ENCODE peak calls at places on chromosomes 13 and 19, in eight cellular contexts. One of them, this sample, is unnamed.

GRCh38 chr19:49056101-49056901 is 1.2 kb downstream of the CGB7 start:
- DNase-seq in retina: peak
- DNase-seq in GOT3: no peak
- DNase-seq in stimulated activated CD4-positive, alpha-beta T cell treated with anti-CD3 and anti-CD28 coated beads, Interleukin-2, amount 100 ng/mL, for 48 hours: peak
- DNase-seq in ACHN: peak
- DNase-seq in T-cell: no peak
- DNase-seq in HTR-8/SVneo: peak
- DNase-seq in lung microvascular endothelial cell: peak
- DNase-seq in this sample: peak

GRCh38 chr19:4414144-4414799 is 11.8 kb downstream of the CHAF1A start:
- DNase-seq in stimulated activated CD4-positive, alpha-beta T cell treated with anti-CD3 and anti-CD28 coated beads, Interleukin-2, amount 100 ng/mL, for 48 hours: no peak
- DNase-seq in retina: no peak
- DNase-seq in GOT3: no peak
- DNase-seq in HTR-8/SVneo: no peak
- DNase-seq in lung microvascular endothelial cell: peak
- DNase-seq in T-cell: no peak
- DNase-seq in ACHN: no peak
- DNase-seq in this sample: peak

GRCh38 chr19:45161715-45162463 is 1.1 kb upstream of the NKPD1 start:
- DNase-seq in T-cell: no peak
- DNase-seq in lung microvascular endothelial cell: peak
- DNase-seq in retina: peak
- DNase-seq in GOT3: no peak
- DNase-seq in stimulated activated CD4-positive, alpha-beta T cell treated with anti-CD3 and anti-CD28 coated beads, Interleukin-2, amount 100 ng/mL, for 48 hours: no peak
- DNase-seq in ACHN: peak
- DNase-seq in HTR-8/SVneo: no peak
- DNase-seq in this sample: peak

GRCh38 chr13:23384111-23384510 is 49.4 kb downstream of the SACS start:
- DNase-seq in HTR-8/SVneo: no peak
- DNase-seq in lung microvascular endothelial cell: peak
- DNase-seq in GOT3: no peak
- DNase-seq in retina: no peak
- DNase-seq in T-cell: no peak
- DNase-seq in ACHN: peak
- DNase-seq in stimulated activated CD4-positive, alpha-beta T cell treated with anti-CD3 and anti-CD28 coated beads, Interleukin-2, amount 100 ng/mL, for 48 hours: peak
- DNase-seq in this sample: no peak

GRCh38 chr13:77516342-77516789 is 19.1 kb upstream of the SCEL start:
- DNase-seq in HTR-8/SVneo: no peak
- DNase-seq in stimulated activated CD4-positive, alpha-beta T cell treated with anti-CD3 and anti-CD28 coated beads, Interleukin-2, amount 100 ng/mL, for 48 hours: no peak
- DNase-seq in lung microvascular endothelial cell: peak
- DNase-seq in GOT3: no peak
- DNase-seq in retina: no peak
- DNase-seq in ACHN: peak
- DNase-seq in T-cell: no peak
- DNase-seq in this sample: no peak

GRCh38 chr19:16247353-16248182 is 49.9 kb downstream of the AP1M1 start:
- DNase-seq in GOT3: no peak
- DNase-seq in ACHN: peak
- DNase-seq in HTR-8/SVneo: peak
- DNase-seq in T-cell: peak
- DNase-seq in retina: peak
- DNase-seq in lung microvascular endothelial cell: peak
- DNase-seq in stimulated activated CD4-positive, alpha-beta T cell treated with anti-CD3 and anti-CD28 coated beads, Interleukin-2, amount 100 ng/mL, for 48 hours: peak
- DNase-seq in this sample: peak

GRCh38 chr13:53105881-53106280 is 77.3 kb downstream of the OLFM4 start:
- DNase-seq in stimulated activated CD4-positive, alpha-beta T cell treated with anti-CD3 and anti-CD28 coated beads, Interleukin-2, amount 100 ng/mL, for 48 hours: no peak
- DNase-seq in GOT3: no peak
- DNase-seq in retina: no peak
- DNase-seq in HTR-8/SVneo: no peak
- DNase-seq in lung microvascular endothelial cell: no peak
- DNase-seq in T-cell: no peak
- DNase-seq in ACHN: no peak
- DNase-seq in this sample: peak

GRCh38 chr13:38685974-38686571 is 804 bp upstream of the FREM2 start:
- DNase-seq in lung microvascular endothelial cell: no peak
- DNase-seq in HTR-8/SVneo: peak
- DNase-seq in retina: peak
- DNase-seq in T-cell: no peak
- DNase-seq in GOT3: no peak
- DNase-seq in ACHN: peak
- DNase-seq in stimulated activated CD4-positive, alpha-beta T cell treated with anti-CD3 and anti-CD28 coated beads, Interleukin-2, amount 100 ng/mL, for 48 hours: no peak
- DNase-seq in this sample: peak

GRCh38 chr13:109610517-109610916 is 175.9 kb downstream of the IRS2 start:
- DNase-seq in retina: no peak
- DNase-seq in lung microvascular endothelial cell: peak
- DNase-seq in GOT3: no peak
- DNase-seq in ACHN: peak
- DNase-seq in stimulated activated CD4-positive, alpha-beta T cell treated with anti-CD3 and anti-CD28 coated beads, Interleukin-2, amount 100 ng/mL, for 48 hours: peak
- DNase-seq in HTR-8/SVneo: no peak
- DNase-seq in T-cell: peak
- DNase-seq in this sample: no peak

GRCh38 chr19:11505032-11505503 is 571 bp downstream of the ZNF653 start:
- DNase-seq in stimulated activated CD4-positive, alpha-beta T cell treated with anti-CD3 and anti-CD28 coated beads, Interleukin-2, amount 100 ng/mL, for 48 hours: peak
- DNase-seq in HTR-8/SVneo: peak
- DNase-seq in ACHN: peak
- DNase-seq in retina: peak
- DNase-seq in lung microvascular endothelial cell: peak
- DNase-seq in T-cell: peak
- DNase-seq in GOT3: peak
- DNase-seq in this sample: peak

GRCh38 chr19:35555301-35556005 is 8.0 kb downstream of the ATP4A start:
- DNase-seq in ACHN: peak
- DNase-seq in stimulated activated CD4-positive, alpha-beta T cell treated with anti-CD3 and anti-CD28 coated beads, Interleukin-2, amount 100 ng/mL, for 48 hours: no peak
- DNase-seq in GOT3: no peak
- DNase-seq in T-cell: no peak
- DNase-seq in lung microvascular endothelial cell: peak
- DNase-seq in HTR-8/SVneo: peak
- DNase-seq in retina: peak
- DNase-seq in this sample: peak

GRCh38 chr19:39969681-39970423 is 1.1 kb upstream of the PSMC4 start:
- DNase-seq in HTR-8/SVneo: no peak
- DNase-seq in ACHN: no peak
- DNase-seq in retina: no peak
- DNase-seq in GOT3: no peak
- DNase-seq in stimulated activated CD4-positive, alpha-beta T cell treated with anti-CD3 and anti-CD28 coated beads, Interleukin-2, amount 100 ng/mL, for 48 hours: no peak
- DNase-seq in T-cell: no peak
- DNase-seq in lung microvascular endothelial cell: no peak
- DNase-seq in this sample: no peak

GRCh38 chr19:16921766-16922591 is 33.2 kb downstream of the F2RL3 start:
- DNase-seq in retina: no peak
- DNase-seq in HTR-8/SVneo: no peak
- DNase-seq in T-cell: no peak
- DNase-seq in GOT3: no peak
- DNase-seq in stimulated activated CD4-positive, alpha-beta T cell treated with anti-CD3 and anti-CD28 coated beads, Interleukin-2, amount 100 ng/mL, for 48 hours: no peak
- DNase-seq in lung microvascular endothelial cell: no peak
- DNase-seq in ACHN: no peak
- DNase-seq in this sample: no peak

GRCh38 chr13:21399741-21400140 is 59.4 kb downstream of the ZDHHC20 start:
- DNase-seq in ACHN: no peak
- DNase-seq in T-cell: no peak
- DNase-seq in lung microvascular endothelial cell: peak
- DNase-seq in HTR-8/SVneo: peak
- DNase-seq in stimulated activated CD4-positive, alpha-beta T cell treated with anti-CD3 and anti-CD28 coated beads, Interleukin-2, amount 100 ng/mL, for 48 hours: no peak
- DNase-seq in retina: no peak
- DNase-seq in GOT3: no peak
- DNase-seq in this sample: no peak

GRCh38 chr19:10548746-10549276 is 5.1 kb downstream of the ATG4D start:
- DNase-seq in HTR-8/SVneo: no peak
- DNase-seq in retina: no peak
- DNase-seq in ACHN: no peak
- DNase-seq in lung microvascular endothelial cell: no peak
- DNase-seq in stimulated activated CD4-positive, alpha-beta T cell treated with anti-CD3 and anti-CD28 coated beads, Interleukin-2, amount 100 ng/mL, for 48 hours: no peak
- DNase-seq in GOT3: no peak
- DNase-seq in T-cell: no peak
- DNase-seq in this sample: no peak

GRCh38 chr19:30911491-30911890 is 437.7 kb downstream of the TSHZ3 start:
- DNase-seq in stimulated activated CD4-positive, alpha-beta T cell treated with anti-CD3 and anti-CD28 coated beads, Interleukin-2, amount 100 ng/mL, for 48 hours: no peak
- DNase-seq in lung microvascular endothelial cell: no peak
- DNase-seq in ACHN: no peak
- DNase-seq in retina: no peak
- DNase-seq in GOT3: no peak
- DNase-seq in T-cell: no peak
- DNase-seq in HTR-8/SVneo: no peak
- DNase-seq in this sample: no peak

GRCh38 chr13:111893607-111894443 is 173.1 kb upstream of the SOX1 start:
- DNase-seq in stimulated activated CD4-positive, alpha-beta T cell treated with anti-CD3 and anti-CD28 coated beads, Interleukin-2, amount 100 ng/mL, for 48 hours: no peak
- DNase-seq in ACHN: no peak
- DNase-seq in HTR-8/SVneo: no peak
- DNase-seq in retina: peak
- DNase-seq in GOT3: no peak
- DNase-seq in T-cell: no peak
- DNase-seq in lung microvascular endothelial cell: no peak
- DNase-seq in this sample: no peak

This sample was measured in trophoblast cell.